ENCODE peak calls at places on chromosomes 5 and 9, in ten cellular contexts. V is left colon; A is heart right ventricle; K is stimulated activated naive CD8-positive, alpha-beta T cell treated with anti-CD3 and anti-CD28 coated beads, Interleukin-15, amount 100 ng/mL, for 72 hours; M is IMR-90; Y is activated CD8-positive, alpha-beta T cell treated with anti-CD3 and anti-CD28 coated beads for 36 hours; L is HepG2; I is activated naive CD8-positive, alpha-beta T cell treated with anti-CD3 and anti-CD28 coated beads, Interleukin-2, amount 10 ng/mL, durations not matched to agents 7 days and 5 days; O is psoas muscle; D is right lobe of liver. P is an unnamed sample.

GRCh38 chr9:16266648-16267276 is 603.7 kb downstream of the BNC2 start:
- ATAC-seq in V (no peak), A (no peak), K (no peak), M (no peak), Y (no peak), L (no peak), I (no peak), O (no peak), D (peak; percentile 12), P (no peak)

GRCh38 chr5:4548341-4548740 is 591.8 kb upstream of the ADAMTS16 start:
- ATAC-seq in V (no peak), A (no peak), K (no peak), M (no peak), Y (no peak), L (no peak), I (no peak), O (no peak), D (no peak), P (no peak)

GRCh38 chr5:3449481-3449880 is 146.2 kb upstream of the IRX1 start:
- ATAC-seq in V (no peak), A (no peak), K (no peak), M (no peak), Y (no peak), L (no peak), I (no peak), O (no peak), D (no peak), P (no peak)

GRCh38 chr9:134215709-134216448 is 51.5 kb upstream of the RNU6ATAC start:
- ATAC-seq in V (no peak), A (peak; percentile 63), K (no peak), M (peak; percentile 87), Y (no peak), L (peak; percentile 37), I (no peak), O (no peak), D (no peak), P (no peak)

GRCh38 chr5:104363567-104363966 is 801.0 kb upstream of the NUDT12 start:
- ATAC-seq in V (no peak), A (no peak), K (no peak), M (no peak), Y (no peak), L (no peak), I (no peak), O (no peak), D (no peak), P (no peak)

GRCh38 chr5:51398875-51399635 is 15.8 kb downstream of the ISL1 start:
- ATAC-seq in V (no peak), A (no peak), K (no peak), M (no peak), Y (no peak), L (no peak), I (no peak), O (no peak), D (no peak), P (no peak)

GRCh38 chr9:23811633-23812032 is 14.4 kb downstream of the ELAVL2 start:
- ATAC-seq in V (no peak), A (no peak), K (no peak), M (no peak), Y (no peak), L (no peak), I (no peak), O (no peak), D (no peak), P (no peak)

GRCh38 chr5:139670369-139671095 is 22.4 kb downstream of the CXXC5 start:
- ATAC-seq in V (peak; percentile 22), A (peak; percentile 8), K (peak; percentile 54), M (no peak), Y (peak; percentile 50), L (peak; percentile 58), I (peak; percentile 28), O (no peak), D (peak; percentile 9), P (no peak)

GRCh38 chr5:35198096-35198495 is 32.2 kb downstream of the PRLR start:
- ATAC-seq in V (peak; percentile 72), A (peak; percentile 66), K (peak; percentile 11), M (peak; percentile 55), Y (no peak), L (peak; percentile 28), I (no peak), O (no peak), D (peak; percentile 93), P (no peak)

GRCh38 chr5:40447438-40447837 is 232.3 kb upstream of the PTGER4 start:
- ATAC-seq in V (no peak), A (no peak), K (no peak), M (peak; percentile 42), Y (no peak), L (no peak), I (no peak), O (no peak), D (no peak), P (no peak)

GRCh38 chr5:126519637-126520592 is 75.1 kb downstream of the ALDH7A1 start:
- ATAC-seq in V (peak; percentile 76), A (peak; percentile 48), K (no peak), M (peak; percentile 42), Y (no peak), L (no peak), I (no peak), O (no peak), D (peak; percentile 74), P (peak; percentile 72)

GRCh38 chr9:27599521-27600234 is 26.4 kb upstream of the C9orf72 start:
- ATAC-seq in V (no peak), A (no peak), K (no peak), M (no peak), Y (no peak), L (no peak), I (no peak), O (no peak), D (peak; percentile 15), P (no peak)

GRCh38 chr9:87256973-87257372 is 240.7 kb upstream of the DAPK1 start:
- ATAC-seq in V (no peak), A (no peak), K (no peak), M (peak; percentile 44), Y (no peak), L (no peak), I (no peak), O (no peak), D (peak; percentile 60), P (no peak)

GRCh38 chr9:137138058-137138697 is 776 bp upstream of the GRIN1 start:
- ATAC-seq in V (no peak), A (no peak), K (no peak), M (no peak), Y (peak; percentile 47), L (no peak), I (no peak), O (no peak), D (no peak), P (no peak)

GRCh38 chr5:61277781-61278180 is 54.3 kb upstream of the ZSWIM6 start:
- ATAC-seq in V (no peak), A (no peak), K (no peak), M (no peak), Y (no peak), L (peak; percentile 43), I (no peak), O (no peak), D (no peak), P (no peak)

GRCh38 chr5:149679876-149680809 is 50.0 kb upstream of the PPARGC1B start:
- ATAC-seq in V (no peak), A (peak; percentile 7), K (no peak), M (no peak), Y (no peak), L (no peak), I (no peak), O (peak; percentile 48), D (peak; percentile 62), P (no peak)

GRCh38 chr5:9452181-9452580 is 93.7 kb downstream of the SEMA5A start:
- ATAC-seq in V (no peak), A (peak; percentile 62), K (no peak), M (no peak), Y (no peak), L (no peak), I (no peak), O (no peak), D (no peak), P (no peak)

GRCh38 chr5:145237843-145238242 is 597.3 kb downstream of the PRELID2 start:
- ATAC-seq in V (peak; percentile 60), A (no peak), K (no peak), M (no peak), Y (no peak), L (peak; percentile 88), I (no peak), O (no peak), D (peak; percentile 15), P (no peak)

GRCh38 chr5:97004423-97005060 is 68.7 kb downstream of the LNPEP start:
- ATAC-seq in V (no peak), A (no peak), K (peak; percentile 88), M (peak; percentile 44), Y (peak; percentile 76), L (no peak), I (peak; percentile 74), O (no peak), D (no peak), P (no peak)

GRCh38 chr9:115165233-115165632 is 47.3 kb upstream of the TNC start:
- ATAC-seq in V (no peak), A (no peak), K (no peak), M (no peak), Y (no peak), L (no peak), I (no peak), O (no peak), D (no peak), P (no peak)

GRCh38 chr5:124981901-124982300 is 235.5 kb upstream of the ZNF608 start:
- ATAC-seq in V (peak; percentile 78), A (no peak), K (no peak), M (no peak), Y (no peak), L (no peak), I (no peak), O (no peak), D (peak; percentile 79), P (no peak)

P was measured in gastroesophageal sphincter.